ENCODE peak calls at places on chromosome 17, in eight cellular contexts. Q is ovary, J is neural progenitor cell, S is IMR-90, G is heart left ventricle, R is choroid plexus epithelial cell, P is cardiac muscle cell, K is endodermal cell. E is an unnamed sample.
A peak's percentile ranks its signal among the peaks of the same experiment; 100 is the strongest.

GRCh38 chr17:82846061-82846691 is 6.4 kb upstream of the ZNF750 start:
- DNase-seq in Q (no peak), J (no peak), S (no peak), G (no peak), R (no peak), P (no peak), K (peak; percentile 49), E (no peak)

GRCh38 chr17:58344047-58344790 is 7.8 kb downstream of the SUPT4H1 start:
- DNase-seq in Q (no peak), J (no peak), S (no peak), G (no peak), R (peak; percentile 48), P (no peak), K (peak; percentile 53), E (no peak)

GRCh38 chr17:27504188-27504995 is 48.1 kb downstream of the KSR1 start:
- DNase-seq in Q (no peak), J (no peak), S (no peak), G (no peak), R (peak; percentile 38), P (no peak), K (no peak), E (no peak)

GRCh38 chr17:79182176-79183160 is 107.8 kb downstream of the ENGASE start:
- DNase-seq in Q (no peak), J (peak; percentile 54), S (no peak), G (no peak), R (no peak), P (no peak), K (peak; percentile 74), E (no peak)

GRCh38 chr17:76383645-76384221 is 676 bp upstream of the SPHK1 start:
- DNase-seq in Q (no peak), J (peak; percentile 74), S (peak; percentile 53), G (peak; percentile 67), R (peak; percentile 61), P (peak; percentile 81), K (peak; percentile 89), E (peak; percentile 45)

GRCh38 chr17:59785091-59785799 is 77.8 kb downstream of the VMP1 start:
- DNase-seq in Q (no peak), J (no peak), S (no peak), G (no peak), R (peak; percentile 48), P (no peak), K (no peak), E (no peak)

GRCh38 chr17:51164911-51165679 is 1.1 kb upstream of the NME2 start:
- DNase-seq in Q (peak; percentile 20), J (peak; percentile 50), S (no peak), G (peak; percentile 18), R (no peak), P (no peak), K (peak; percentile 80), E (peak; percentile 15)

GRCh38 chr17:76643553-76644148 is at the start of gene ST6GALNAC1:
- DNase-seq in Q (no peak), J (no peak), S (no peak), G (peak; percentile 50), R (no peak), P (no peak), K (no peak), E (no peak)

GRCh38 chr17:57988301-57989010 is 402 bp upstream of the VEZF1 start:
- DNase-seq in Q (peak; percentile 73), J (no peak), S (peak; percentile 66), G (peak; percentile 79), R (peak; percentile 68), P (peak; percentile 72), K (peak; percentile 91), E (peak; percentile 61)

GRCh38 chr17:57281887-57282653 is 25.7 kb downstream of the MSI2 start:
- DNase-seq in Q (no peak), J (no peak), S (no peak), G (no peak), R (peak; percentile 36), P (no peak), K (no peak), E (no peak)

GRCh38 chr17:64160378-64160777 is 30.4 kb upstream of the ERN1 start:
- DNase-seq in Q (no peak), J (no peak), S (no peak), G (no peak), R (no peak), P (no peak), K (peak; percentile 35), E (no peak)

GRCh38 chr17:39638317-39638716 is 1.4 kb downstream of the STARD3 start:
- DNase-seq in Q (no peak), J (no peak), S (no peak), G (no peak), R (no peak), P (no peak), K (no peak), E (no peak)

GRCh38 chr17:39636587-39636926 is 387 bp upstream of the STARD3 start:
- DNase-seq in Q (no peak), J (no peak), S (no peak), G (no peak), R (no peak), P (no peak), K (no peak), E (no peak)

GRCh38 chr17:39635614-39636176 is 1.2 kb upstream of the STARD3 start:
- DNase-seq in Q (no peak), J (no peak), S (no peak), G (no peak), R (no peak), P (no peak), K (peak; percentile 83), E (no peak)

GRCh38 chr17:39639043-39639442 is 2.1 kb downstream of the STARD3 start:
- DNase-seq in Q (no peak), J (no peak), S (no peak), G (no peak), R (no peak), P (no peak), K (no peak), E (no peak)

GRCh38 chr17:39636927-39637736 is at the start of gene STARD3:
- DNase-seq in Q (peak; percentile 90), J (peak; percentile 96), S (peak; percentile 82), G (peak; percentile 94), R (peak; percentile 91), P (peak; percentile 93), K (peak; percentile 99), E (peak; percentile 87)
- TF ChIP-seq CTCF in Q (peak; percentile 38), J (peak; percentile 19), S (peak; percentile 14), G (no peak), R (no peak), P (no peak), K (peak; percentile 47), E (no peak)

DNA sequence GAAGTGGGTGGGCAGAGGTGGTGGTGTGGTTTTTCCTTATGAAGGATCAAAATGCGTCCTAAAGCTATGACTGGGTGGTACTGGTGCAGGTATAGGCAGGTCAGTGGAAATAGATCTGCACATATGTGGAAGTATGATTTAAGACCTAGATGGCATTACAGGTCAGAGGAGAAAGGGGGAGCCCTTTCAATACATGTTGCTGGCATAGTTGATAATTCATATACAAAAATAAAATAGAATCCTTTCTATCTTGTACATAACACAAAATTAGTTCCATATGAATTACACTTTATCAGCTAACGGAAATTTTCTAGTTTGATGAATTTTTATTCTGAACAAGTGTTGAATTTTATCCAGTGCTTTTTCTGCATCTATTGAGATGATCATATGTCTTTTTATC is 20.8 kb upstream of the PIK3R5 start:
- DNase-seq in Q (no peak), J (no peak), S (no peak), G (no peak), R (no peak), P (no peak), K (no peak), E (no peak)
- TF ChIP-seq CTCF in Q (no peak), J (no peak), S (no peak), G (no peak), R (no peak), P (peak; percentile 12), K (peak; percentile 23), E (no peak)

GRCh38 chr17:18257747-18258355 is 687 bp downstream of the FLII start:
- DNase-seq in Q (peak; percentile 61), J (peak; percentile 83), S (peak; percentile 62), G (peak; percentile 82), R (peak; percentile 35), P (peak; percentile 87), K (peak; percentile 94), E (no peak)

GRCh38 chr17:18258356-18259038 is at the start of gene FLII:
- DNase-seq in Q (peak; percentile 48), J (peak; percentile 72), S (peak; percentile 17), G (no peak), R (peak; percentile 16), P (peak; percentile 68), K (peak; percentile 90), E (peak; percentile 46)

GRCh38 chr17:18256351-18256750 is 2.2 kb downstream of the FLII start:
- DNase-seq in Q (no peak), J (no peak), S (no peak), G (no peak), R (no peak), P (no peak), K (no peak), E (no peak)

GRCh38 chr17:18256776-18257175 is 1.8 kb downstream of the FLII start:
- DNase-seq in Q (no peak), J (no peak), S (no peak), G (no peak), R (no peak), P (no peak), K (no peak), E (no peak)

GRCh38 chr17:18257268-18257681 is 1.3 kb downstream of the FLII start:
- DNase-seq in Q (no peak), J (peak; percentile 29), S (no peak), G (no peak), R (no peak), P (no peak), K (peak; percentile 88), E (no peak)
- TF ChIP-seq CTCF in Q (no peak), J (no peak), S (no peak), G (no peak), R (no peak), P (no peak), K (no peak), E (no peak)

DNA sequence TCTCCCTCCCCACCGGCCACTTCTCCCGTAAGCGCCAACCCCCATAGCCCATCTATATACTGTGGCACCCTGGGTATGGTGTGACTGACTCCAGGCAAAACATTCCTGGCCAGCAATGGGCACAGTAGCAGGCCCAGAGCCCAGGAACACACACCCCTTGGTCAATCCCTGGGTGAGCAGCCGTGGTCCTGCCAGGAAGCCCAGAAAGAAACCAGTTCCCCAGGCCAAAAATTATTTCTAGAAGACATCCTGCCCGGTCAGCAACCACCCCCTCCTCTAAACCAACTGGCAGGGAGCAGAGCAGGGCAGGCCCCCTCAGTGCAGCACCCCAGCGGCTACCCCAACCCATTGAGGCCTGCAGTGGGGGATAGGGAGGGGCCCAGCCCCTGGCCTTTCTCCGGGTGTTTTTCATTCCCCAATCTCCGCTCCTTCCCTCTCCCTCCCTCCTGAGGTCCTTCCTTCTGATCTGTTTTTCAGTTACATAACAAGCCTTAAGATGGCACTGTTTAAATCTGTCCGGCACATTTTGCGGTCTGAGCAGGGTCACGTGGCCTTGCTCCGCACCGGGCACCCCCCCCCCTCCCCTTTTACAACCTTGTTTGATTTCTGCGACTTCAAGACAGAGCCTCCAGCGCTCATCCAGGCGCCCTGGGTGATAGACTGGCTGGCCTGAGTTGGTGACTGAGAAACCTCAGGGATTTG is 2.0 kb downstream of the NPTX1 start:
- DNase-seq in Q (no peak), J (peak; percentile 67), S (peak; percentile 53), G (no peak), R (peak; percentile 48), P (no peak), K (peak; percentile 72), E (no peak)
- TF ChIP-seq CTCF in Q (no peak), J (peak; percentile 35), S (peak; percentile 24), G (no peak), R (peak; percentile 29), P (peak; percentile 5), K (no peak), E (peak; percentile 44)

E was measured in neural crest cell.